ENCODE peak calls at places on chromosomes 3 and 15, in eight cellular contexts. K is hepatocyte, Y is ovary, E is OCI-LY7, Q is upper lobe of left lung, D is lung, G is HL-60, O is right lobe of liver. V is an unnamed sample.
A peak's percentile ranks its signal among the peaks of the same experiment; 100 is the strongest.

GRCh38 chr3:136270179-136270578 is 20.0 kb downstream of the PCCB start:
- DNase-seq in K (no peak), Y (no peak), E (no peak), Q (no peak), D (no peak), G (no peak), O (no peak), V (no peak)

GRCh38 chr3:58308728-58309127 is 2.4 kb downstream of the HTD2 start:
- DNase-seq in K (peak; percentile 42), Y (no peak), E (no peak), Q (no peak), D (no peak), G (no peak), O (no peak), V (no peak)

GRCh38 chr3:105728913-105729312 is 139.9 kb downstream of the CBLB start:
- DNase-seq in K (no peak), Y (no peak), E (no peak), Q (no peak), D (no peak), G (no peak), O (no peak), V (no peak)

GRCh38 chr3:5666455-5666854 is 478.9 kb downstream of the EDEM1 start:
- DNase-seq in K (no peak), Y (no peak), E (no peak), Q (no peak), D (no peak), G (no peak), O (no peak), V (no peak)

GRCh38 chr3:71258116-71258515 is 325.4 kb downstream of the FOXP1 start:
- DNase-seq in K (peak; percentile 53), Y (no peak), E (no peak), Q (no peak), D (no peak), G (no peak), O (no peak), V (no peak)

GRCh38 chr3:141147657-141148056 is 84.0 kb upstream of the PXYLP1 start:
- DNase-seq in K (no peak), Y (no peak), E (no peak), Q (no peak), D (no peak), G (no peak), O (no peak), V (no peak)

GRCh38 chr15:81612631-81613030 is 238.6 kb upstream of the TMC3 start:
- DNase-seq in K (no peak), Y (no peak), E (no peak), Q (no peak), D (no peak), G (no peak), O (no peak), V (no peak)

GRCh38 chr3:106673926-106674569 is 703.2 kb upstream of the CCDC54 start:
- DNase-seq in K (no peak), Y (no peak), E (no peak), Q (no peak), D (no peak), G (no peak), O (no peak), V (no peak)

GRCh38 chr15:74523982-74524381 is 17.0 kb upstream of the ARID3B start:
- DNase-seq in K (peak; percentile 44), Y (no peak), E (no peak), Q (no peak), D (no peak), G (no peak), O (no peak), V (no peak)

GRCh38 chr3:130515755-130516154 is 1.2 kb upstream of the COL6A6 start:
- DNase-seq in K (no peak), Y (no peak), E (no peak), Q (no peak), D (no peak), G (no peak), O (no peak), V (no peak)

GRCh38 chr3:72938471-72939265 is 50.8 kb downstream of the GXYLT2 start:
- DNase-seq in K (peak; percentile 86), Y (peak; percentile 57), E (peak; percentile 59), Q (no peak), D (peak; percentile 74), G (peak; percentile 93), O (no peak), V (no peak)

GRCh38 chr3:12984023-12984823 is 89.0 kb downstream of the IQSEC1 start:
- DNase-seq in K (peak; percentile 81), Y (peak; percentile 67), E (peak; percentile 77), Q (no peak), D (peak; percentile 70), G (no peak), O (no peak), V (peak; percentile 63)

GRCh38 chr15:66080791-66081475 is 172.6 kb downstream of the MEGF11 start:
- DNase-seq in K (peak; percentile 84), Y (peak; percentile 83), E (no peak), Q (peak; percentile 70), D (no peak), G (no peak), O (no peak), V (no peak)

GRCh38 chr3:183515968-183516851 is 39.3 kb downstream of the KLHL6 start:
- DNase-seq in K (no peak), Y (no peak), E (peak; percentile 93), Q (no peak), D (no peak), G (no peak), O (no peak), V (peak; percentile 51)

GRCh38 chr3:184175981-184176376 is 1.3 kb downstream of the AP2M1 start:
- DNase-seq in K (no peak), Y (no peak), E (no peak), Q (no peak), D (no peak), G (no peak), O (no peak), V (no peak)

GRCh38 chr15:52006702-52007340 is 12.2 kb upstream of the MAPK6 start:
- DNase-seq in K (no peak), Y (no peak), E (no peak), Q (no peak), D (no peak), G (no peak), O (no peak), V (no peak)

GRCh38 chr15:57680021-57680420 is 26.5 kb upstream of the POLR2M start:
- DNase-seq in K (peak; percentile 18), Y (no peak), E (no peak), Q (no peak), D (no peak), G (no peak), O (no peak), V (no peak)

GRCh38 chr3:195260286-195260905 is 10.6 kb downstream of the XXYLT1 start:
- DNase-seq in K (peak; percentile 46), Y (no peak), E (no peak), Q (no peak), D (peak; percentile 42), G (peak; percentile 33), O (no peak), V (no peak)

GRCh38 chr3:180802837-180803236 is 109.6 kb upstream of the FXR1 start:
- DNase-seq in K (peak; percentile 27), Y (no peak), E (peak; percentile 22), Q (no peak), D (no peak), G (no peak), O (no peak), V (no peak)

GRCh38 chr3:180808823-180809575 is 103.5 kb upstream of the FXR1 start:
- DNase-seq in K (no peak), Y (no peak), E (no peak), Q (no peak), D (no peak), G (no peak), O (no peak), V (no peak)

GRCh38 chr3:180804871-180805430 is 107.5 kb upstream of the FXR1 start:
- DNase-seq in K (peak; percentile 53), Y (peak; percentile 45), E (no peak), Q (no peak), D (no peak), G (no peak), O (no peak), V (no peak)
- TF ChIP-seq CTCF in K (peak; percentile 53), Y (peak; percentile 12), E (no peak), Q (no peak), D (no peak), G (no peak), O (peak; percentile 26), V (no peak)

GRCh38 chr15:67807141-67807540 is 18.2 kb upstream of the SKOR1 start:
- DNase-seq in K (no peak), Y (no peak), E (no peak), Q (peak; percentile 20), D (no peak), G (no peak), O (no peak), V (no peak)
- H3K27ac ChIP-seq in K (no peak overlapping the region), Y (no peak overlapping the region), E (no peak overlapping the region), Q (no peak overlapping the region), D (no peak overlapping the region), G (no peak overlapping the region), O (no peak overlapping the region), V (no peak overlapping the region)

GRCh38 chr3:152270145-152270870 is 1.6 kb downstream of the MBNL1 start:
- DNase-seq in K (peak; percentile 31), Y (no peak), E (peak; percentile 37), Q (no peak), D (no peak), G (no peak), O (no peak), V (no peak)

GRCh38 chr3:152271465-152272035 is 2.8 kb downstream of the MBNL1 start:
- DNase-seq in K (no peak), Y (no peak), E (no peak), Q (no peak), D (no peak), G (no peak), O (no peak), V (no peak)

GRCh38 chr3:152269423-152270144 is 855 bp downstream of the MBNL1 start:
- DNase-seq in K (peak; percentile 78), Y (peak; percentile 53), E (peak; percentile 67), Q (no peak), D (peak; percentile 59), G (no peak), O (no peak), V (peak; percentile 18)

GRCh38 chr3:152272771-152273242 is 4.1 kb downstream of the MBNL1 start:
- DNase-seq in K (no peak), Y (no peak), E (no peak), Q (no peak), D (no peak), G (no peak), O (no peak), V (no peak)

GRCh38 chr3:152270944-152271343 is 2.2 kb downstream of the MBNL1 start:
- DNase-seq in K (no peak), Y (no peak), E (no peak), Q (no peak), D (no peak), G (no peak), O (no peak), V (no peak)
- H3K4me3 ChIP-seq in K (peak overlapping the region; percentile 38), Y (peak overlapping the region; percentile 84), E (peak overlapping the region; percentile 79), Q (peak overlapping the region; percentile 9), D (no peak overlapping the region), G (peak overlapping the region; percentile 74), O (peak overlapping the region; percentile 66), V (peak overlapping the region; percentile 94)

DNA sequence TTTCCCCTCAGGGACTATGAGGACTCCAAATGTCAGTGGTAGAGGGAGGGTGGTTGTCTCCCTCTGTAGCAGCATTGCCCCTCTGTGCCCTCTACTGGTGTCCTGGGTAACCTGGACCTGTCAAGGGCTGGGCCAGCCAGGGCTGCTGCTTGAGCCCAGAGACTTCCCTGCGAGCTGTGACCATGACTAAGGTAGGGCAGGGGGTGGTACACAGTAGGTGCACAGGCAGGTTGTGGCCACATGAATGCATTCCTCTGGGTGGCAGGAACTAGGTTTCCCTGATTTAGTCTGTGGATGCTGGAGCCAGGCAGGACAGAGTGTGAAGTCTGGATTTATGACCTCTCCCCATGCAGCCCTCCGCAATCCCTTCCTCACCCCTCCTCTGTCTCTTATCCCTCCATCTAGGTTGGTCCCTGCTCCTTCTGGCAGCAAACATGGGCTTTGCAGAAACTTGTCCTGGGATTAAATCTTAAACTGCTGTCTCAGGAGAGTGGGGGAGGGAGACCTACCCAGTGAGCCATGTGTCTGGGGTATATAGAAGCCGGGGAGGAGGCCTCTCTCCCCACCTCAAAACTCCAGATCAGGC is 8.7 kb upstream of the SEMA3F start:
- DNase-seq in K (no peak), Y (no peak), E (no peak), Q (no peak), D (no peak), G (no peak), O (no peak), V (no peak)
- TF ChIP-seq CTCF in K (no peak), Y (no peak), E (peak; percentile 16), Q (no peak), D (no peak), G (no peak), O (no peak), V (no peak)